ENCODE peak calls at places on chromosomes 2 and 18, in six cellular contexts. O is stimulated activated CD4-positive, alpha-beta T cell treated with anti-CD3 and anti-CD28 coated beads, Interleukin-15, amount 100 ng/mL, for 1 hour; L is CD8-positive, alpha-beta T cell; B is NCI-H1105 treated with DMSO at 0.1 percent for 48 hours; J is putamen; F is GM20000. X is an unnamed sample.

GRCh38 chr2:110219496-110220192 is 7.3 kb upstream of the MTLN start:
- DNase-seq in B (no peak), J (no peak), O (no peak), L (no peak), F (no peak), X (no peak)

GRCh38 chr2:191854385-191855372 is 7.8 kb upstream of the CAVIN2 start:
- DNase-seq in L (no peak), F (no peak), J (no peak), O (no peak), B (no peak), X (no peak)

GRCh38 chr2:39991298-39991697 is 212.2 kb upstream of the THUMPD2 start:
- DNase-seq in B (no peak), F (no peak), O (no peak), L (no peak), J (no peak), X (peak)

GRCh38 chr18:34880882-34881852 is 160.0 kb upstream of the MAPRE2 start:
- DNase-seq in J (peak), F (no peak), L (no peak), O (no peak), B (peak), X (no peak)

GRCh38 chr2:30204281-30204680 is 27.1 kb upstream of the LBH start:
- DNase-seq in L (no peak), O (no peak), F (no peak), J (no peak), B (no peak), X (no peak)

GRCh38 chr2:239348563-239349447 is 52.0 kb downstream of the HDAC4 start:
- DNase-seq in O (no peak), F (no peak), B (no peak), L (no peak), J (no peak), X (no peak)

GRCh38 chr2:218993345-218994315 is at the start of gene CRYBA2:
- DNase-seq in B (peak), J (no peak), L (no peak), F (peak), O (no peak), X (no peak)

GRCh38 chr2:26692814-26693286 is 328 bp downstream of the KCNK3 start:
- DNase-seq in L (no peak), F (peak), O (no peak), J (no peak), B (peak), X (no peak)

GRCh38 chr18:78612801-78613200 is 366.8 kb upstream of the SALL3 start:
- DNase-seq in L (no peak), J (no peak), F (no peak), B (no peak), O (no peak), X (no peak)

GRCh38 chr18:37424507-37424906 is 141.1 kb downstream of the CELF4 start:
- DNase-seq in F (no peak), L (no peak), B (no peak), J (no peak), O (no peak), X (no peak)